ENCODE peak calls at places on chromosomes 6 and 20, in eight cellular contexts. K is brain microvascular endothelial cell; U is mucosa of gallbladder; E is stimulated activated CD4-positive, alpha-beta T cell treated with anti-CD3 and anti-CD28 coated beads, Interleukin-4, amount 100 ng/mL, for 48 hours; F is activated T-cell treated with anti-CD3 and anti-CD28 coated beads for 48 hours; X is stimulated activated CD8-positive, alpha-beta memory T cell treated with anti-CD3 and anti-CD28 coated beads, Interleukin-2, amount 100 ng/mL, for 48 hours; O is activated naive CD4-positive, alpha-beta T cell treated with anti-CD3 and anti-CD28 coated beads, Interleukin-2, amount 10 ng/mL, durations not matched to agents 7 days and 5 days; T is IMR-90. C is an unnamed sample.

GRCh38 chr6:52650946-52651345 is 20.0 kb upstream of the TMEM14A start:
- DNase-seq in K (no peak), E (no peak), O (no peak), X (no peak), F (no peak), T (peak), U (no peak), C (no peak)

GRCh38 chr20:40880063-40880715 is 148.4 kb upstream of the TOP1 start:
- DNase-seq in E (no peak), O (no peak), F (no peak), T (no peak), K (no peak), X (no peak), U (no peak), C (no peak)

GRCh38 chr6:34730006-34730405 is 27.3 kb upstream of the SNRPC start:
- DNase-seq in X (no peak), U (no peak), K (no peak), O (no peak), E (no peak), F (no peak), T (no peak), C (no peak)

GRCh38 chr6:165599121-165599520 is 63.9 kb downstream of the PDE10A start:
- DNase-seq in E (no peak), T (no peak), U (no peak), O (no peak), X (no peak), F (no peak), K (no peak), C (no peak)

GRCh38 chr6:65707134-65707826 is at the start of gene EYS:
- DNase-seq in O (no peak), T (no peak), F (no peak), X (no peak), K (no peak), E (no peak), U (no peak), C (no peak)

GRCh38 chr20:47411161-47411560 is 54.7 kb upstream of the ZMYND8 start:
- DNase-seq in E (no peak), K (no peak), F (no peak), T (no peak), U (peak), O (no peak), X (no peak), C (no peak)

GRCh38 chr6:16136086-16136485 is 7.2 kb downstream of the MYLIP start:
- DNase-seq in E (no peak), U (no peak), F (no peak), X (peak), K (no peak), O (peak), T (no peak), C (no peak)

GRCh38 chr6:17998442-17998841 is 11.0 kb upstream of the KIF13A start:
- DNase-seq in O (no peak), X (no peak), F (no peak), K (no peak), E (no peak), U (no peak), T (peak), C (peak)

GRCh38 chr6:80165819-80166218 is 59.3 kb downstream of the BCKDHB start:
- DNase-seq in T (peak), E (no peak), U (no peak), O (no peak), X (no peak), F (no peak), K (no peak), C (no peak)

GRCh38 chr20:14764511-14765369 is 427.3 kb upstream of the FLRT3 start:
- DNase-seq in E (no peak), X (no peak), F (no peak), O (no peak), T (no peak), K (no peak), U (peak), C (no peak)

GRCh38 chr6:143969077-143969476 is 39.0 kb downstream of the PLAGL1 start:
- DNase-seq in E (no peak), T (no peak), F (no peak), U (no peak), K (no peak), O (no peak), X (no peak), C (peak)

GRCh38 chr6:140809694-140810101 is 1323.0 kb upstream of the GJE1 start:
- DNase-seq in K (peak), O (no peak), F (no peak), X (no peak), U (no peak), T (no peak), E (no peak), C (no peak)

GRCh38 chr20:51121901-51122412 is 99.0 kb upstream of the KCNG1 start:
- DNase-seq in O (no peak), F (no peak), E (no peak), K (peak), U (peak), T (peak), X (no peak), C (peak)

GRCh38 chr20:37357481-37358365 is 11.8 kb downstream of the SRC start:
- DNase-seq in X (no peak), U (no peak), K (no peak), F (no peak), E (no peak), T (no peak), O (no peak), C (no peak)

GRCh38 chr6:108027054-108027453 is 47.5 kb downstream of the OSTM1 start:
- DNase-seq in U (no peak), T (no peak), O (no peak), E (no peak), K (no peak), X (no peak), F (no peak), C (no peak)

GRCh38 chr6:27106382-27106781 is 141.1 kb upstream of the PRSS16 start:
- DNase-seq in F (no peak), X (no peak), K (no peak), T (no peak), O (no peak), E (no peak), U (no peak), C (no peak)

GRCh38 chr20:20450461-20451027 is 82.6 kb downstream of the INSM1 start:
- DNase-seq in X (no peak), F (no peak), O (no peak), K (no peak), T (no peak), U (no peak), E (no peak), C (no peak)

GRCh38 chr20:31915491-31916280 is 36.2 kb downstream of the PDRG1 start:
- DNase-seq in K (no peak), F (no peak), X (no peak), T (no peak), E (no peak), U (no peak), O (no peak), C (no peak)

GRCh38 chr6:161274488-161274858 is 612 bp upstream of the AGPAT4 start:
- DNase-seq in O (no peak), E (no peak), X (no peak), F (no peak), K (no peak), U (no peak), T (no peak), C (no peak)

GRCh38 chr6:44399991-44400390 is 12.5 kb downstream of the CDC5L start:
- DNase-seq in K (no peak), X (no peak), O (no peak), T (no peak), U (no peak), F (no peak), E (no peak), C (no peak)

GRCh38 chr6:137156650-137157049 is 16.8 kb downstream of the IL22RA2 start:
- DNase-seq in E (no peak), T (no peak), O (no peak), K (no peak), X (no peak), F (no peak), U (no peak), C (no peak)

GRCh38 chr6:157822221-157823000 is 635 bp upstream of the SNX9 start:
- DNase-seq in X (no peak), O (peak), T (no peak), F (no peak), K (no peak), E (no peak), U (no peak), C (no peak)

GRCh38 chr20:49701313-49701731 is 12.4 kb downstream of the B4GALT5 start:
- DNase-seq in X (no peak), T (peak), E (no peak), F (no peak), O (no peak), U (no peak), K (no peak), C (no peak)

GRCh38 chr20:58880441-58880840 is 27.9 kb downstream of the GNAS start:
- DNase-seq in F (no peak), X (no peak), K (no peak), E (no peak), T (no peak), U (no peak), O (no peak), C (no peak)

GRCh38 chr6:9646346-9647042 is 768.4 kb downstream of the TFAP2A start:
- DNase-seq in O (no peak), K (peak), E (no peak), U (no peak), X (no peak), T (peak), F (no peak), C (no peak)

GRCh38 chr6:129849456-129849855 is 11.7 kb downstream of the TMEM244 start:
- DNase-seq in T (peak), U (no peak), K (peak), X (no peak), O (no peak), E (no peak), F (no peak), C (no peak)

GRCh38 chr6:41818271-41819054 is 31.0 kb downstream of the TOMM6 start:
- DNase-seq in X (no peak), E (no peak), U (no peak), T (peak), K (no peak), O (no peak), F (no peak), C (no peak)

GRCh38 chr6:166411721-166412151 is 29.0 kb upstream of the MPC1 start:
- DNase-seq in U (no peak), X (no peak), T (no peak), E (no peak), O (peak), K (no peak), F (no peak), C (no peak)